ENCODE peak calls at places on chromosome 12, in nine cellular contexts. A, F, B, E, C, V, O, Z and U are unnamed samples.

GRCh38 chr12:7555752-7556151 is 52.2 kb upstream of the CD163 start:
- DNase-seq in A (no peak), F (no peak), B (no peak), E (no peak), C (no peak), V (no peak), O (no peak), Z (peak; percentile 24), U (no peak)

GRCh38 chr12:102691773-102692555 is 211.6 kb upstream of the IGF1 start:
- DNase-seq in A (no peak), F (no peak), B (no peak), E (no peak), C (peak; percentile 29), V (no peak), O (no peak), Z (no peak), U (no peak)

GRCh38 chr12:113994051-113994450 is 27.9 kb upstream of the RBM19 start:
- DNase-seq in A (no peak), F (no peak), B (no peak), E (no peak), C (no peak), V (no peak), O (no peak), Z (no peak), U (no peak)

GRCh38 chr12:68521321-68521839 is 89.3 kb upstream of the RAP1B start:
- DNase-seq in A (no peak), F (no peak), B (no peak), E (no peak), C (no peak), V (no peak), O (no peak), Z (peak; percentile 92), U (no peak)

GRCh38 chr12:7459973-7460372 is 16.0 kb upstream of the CD163L1 start:
- DNase-seq in A (no peak), F (no peak), B (no peak), E (no peak), C (no peak), V (no peak), O (no peak), Z (no peak), U (no peak)

GRCh38 chr12:59453461-59453860 is 142.4 kb upstream of the SLC16A7 start:
- DNase-seq in A (no peak), F (no peak), B (no peak), E (no peak), C (no peak), V (no peak), O (no peak), Z (no peak), U (no peak)

GRCh38 chr12:12432373-12432772 is 75.5 kb downstream of the BORCS5 start:
- DNase-seq in A (no peak), F (no peak), B (no peak), E (no peak), C (no peak), V (no peak), O (no peak), Z (peak; percentile 75), U (no peak)

GRCh38 chr12:115998119-115998633 is 279.3 kb downstream of the MED13L start:
- DNase-seq in A (peak; percentile 14), F (no peak), B (no peak), E (no peak), C (no peak), V (no peak), O (no peak), Z (peak; percentile 70), U (no peak)

GRCh38 chr12:109277899-109278762 is 31.0 kb downstream of the FOXN4 start:
- DNase-seq in A (no peak), F (no peak), B (no peak), E (no peak), C (no peak), V (peak; percentile 84), O (no peak), Z (no peak), U (no peak)

GRCh38 chr12:68340404-68341270 is 8.5 kb upstream of the MDM1 start:
- DNase-seq in A (no peak), F (no peak), B (no peak), E (no peak), C (no peak), V (no peak), O (no peak), Z (no peak), U (no peak)

GRCh38 chr12:114879354-114879753 is 195.4 kb upstream of the TBX3 start:
- DNase-seq in A (no peak), F (no peak), B (no peak), E (no peak), C (no peak), V (no peak), O (no peak), Z (no peak), U (no peak)

GRCh38 chr12:122106891-122107660 is 28.5 kb downstream of the MLXIP start:
- DNase-seq in A (peak; percentile 81), F (no peak), B (peak; percentile 57), E (peak; percentile 40), C (peak; percentile 88), V (no peak), O (peak; percentile 71), Z (no peak), U (peak; percentile 51)

GRCh38 chr12:53124352-53124723 is 21.1 kb downstream of the SOAT2 start:
- DNase-seq in A (no peak), F (no peak), B (no peak), E (no peak), C (no peak), V (no peak), O (no peak), Z (no peak), U (no peak)

GRCh38 chr12:53118771-53119300 is 15.6 kb downstream of the SOAT2 start:
- DNase-seq in A (no peak), F (no peak), B (no peak), E (peak; percentile 37), C (no peak), V (no peak), O (no peak), Z (no peak), U (no peak)

GRCh38 chr12:53122961-53123468 is 19.7 kb downstream of the SOAT2 start:
- DNase-seq in A (no peak), F (no peak), B (no peak), E (peak; percentile 48), C (no peak), V (no peak), O (no peak), Z (no peak), U (no peak)

GRCh38 chr12:53123578-53124351 is 20.5 kb downstream of the SOAT2 start:
- DNase-seq in A (no peak), F (no peak), B (no peak), E (peak; percentile 50), C (no peak), V (no peak), O (no peak), Z (no peak), U (no peak)

GRCh38 chr12:53120685-53121525 is 17.6 kb downstream of the SOAT2 start:
- DNase-seq in A (no peak), F (no peak), B (no peak), E (peak; percentile 44), C (no peak), V (no peak), O (no peak), Z (no peak), U (no peak)
- TF ChIP-seq POLR2A in A (no peak), F (no peak), B (no peak), E (no peak), C (no peak), V (no peak), O (no peak), Z (no peak), U (no peak)

GRCh38 chr12:4448943-4449861 is 3.6 kb upstream of the FGF6 start:
- DNase-seq in A (no peak), F (no peak), B (no peak), E (no peak), C (no peak), V (no peak), O (no peak), Z (no peak), U (peak; percentile 53)
- H3K9me3 ChIP-seq in A (no peaks in the 10 kb centered on the region), F (no peaks in the 10 kb centered on the region), B (no peaks in the 10 kb centered on the region), E (no peaks in the 10 kb centered on the region), C (peaks cover 10% of the 10 kb centered on the region), V (no peaks in the 10 kb centered on the region), O (no peaks in the 10 kb centered on the region), Z (no peaks in the 10 kb centered on the region), U (no peaks in the 10 kb centered on the region)

DNA sequence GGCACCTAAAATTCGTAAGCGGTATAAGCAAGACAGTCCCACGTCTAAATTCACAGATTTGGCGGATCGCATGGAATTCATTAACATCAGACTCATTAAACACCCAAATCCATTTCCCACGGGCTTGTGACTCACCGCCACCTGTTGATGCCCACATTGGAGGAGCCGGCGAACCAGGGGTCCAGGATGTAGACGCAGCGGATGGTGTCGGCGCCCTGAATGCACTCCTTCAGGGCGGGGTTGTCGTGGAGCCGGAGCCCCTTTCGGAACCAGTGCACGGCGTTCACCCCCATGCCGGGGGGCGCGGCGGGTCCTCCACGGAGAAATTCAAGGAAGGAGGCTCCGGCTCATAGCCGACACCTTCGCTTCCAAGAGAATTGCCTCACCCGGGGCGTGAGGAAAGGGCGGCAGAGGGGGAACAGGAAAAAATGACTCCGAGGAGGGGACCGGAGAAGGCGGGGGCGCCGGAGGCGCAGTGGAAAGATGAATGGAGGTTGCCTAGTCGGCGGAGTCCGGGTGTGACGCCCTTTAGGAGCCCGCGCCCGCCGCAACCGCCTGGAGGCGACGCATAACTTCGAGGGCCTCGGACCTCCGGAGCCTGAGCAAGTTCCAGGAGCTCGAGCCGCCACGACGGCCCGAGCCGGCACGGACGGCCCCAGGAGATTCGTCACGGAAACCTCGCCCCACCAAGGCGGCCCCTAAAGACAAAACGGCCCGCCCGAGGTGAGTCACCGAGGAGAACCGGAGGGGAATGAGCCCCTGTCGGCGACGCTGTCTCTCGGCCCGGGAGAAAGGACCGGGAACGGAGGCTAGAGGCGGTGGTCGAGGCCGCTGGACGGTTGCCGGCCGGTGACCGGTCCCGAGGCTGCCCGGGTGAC is 441 bp downstream of the CRY1 start:
- DNase-seq in A (peak; percentile 47), F (no peak), B (peak; percentile 57), E (peak; percentile 90), C (peak; percentile 44), V (peak; percentile 47), O (no peak), Z (peak; percentile 75), U (peak; percentile 24)
- TF ChIP-seq POLR2A in A (peak; percentile 94), F (peak; percentile 95), B (peak; percentile 94), E (peak; percentile 98), C (peak; percentile 95), V (peak; percentile 98), O (peak; percentile 83), Z (peak; percentile 69), U (peak; percentile 98)

GRCh38 chr12:126083931-126084330 is 1018.7 kb downstream of the AACS start:
- DNase-seq in A (no peak), F (no peak), B (peak; percentile 63), E (no peak), C (no peak), V (no peak), O (no peak), Z (no peak), U (no peak)

GRCh38 chr12:126086242-126086641 is 1021.0 kb downstream of the AACS start:
- DNase-seq in A (no peak), F (no peak), B (no peak), E (no peak), C (no peak), V (no peak), O (no peak), Z (no peak), U (no peak)

GRCh38 chr12:126084480-126084879 is 1019.2 kb downstream of the AACS start:
- DNase-seq in A (no peak), F (no peak), B (no peak), E (no peak), C (no peak), V (no peak), O (no peak), Z (no peak), U (no peak)

GRCh38 chr12:126087692-126088091 is 1022.5 kb downstream of the AACS start:
- DNase-seq in A (no peak), F (no peak), B (no peak), E (no peak), C (no peak), V (no peak), O (no peak), Z (no peak), U (no peak)
- H3K9me3 ChIP-seq in A (no peaks in the 10 kb centered on the region), F (no peaks in the 10 kb centered on the region), B (no peaks in the 10 kb centered on the region), E (peaks cover 4% of the 10 kb centered on the region), C (peaks cover 5% of the 10 kb centered on the region), V (no peaks in the 10 kb centered on the region), O (no peaks in the 10 kb centered on the region), Z (peaks cover 5% of the 10 kb centered on the region), U (no peaks in the 10 kb centered on the region)